ENCODE peak calls at places on chromosomes 5 and 9, in four cellular contexts. Y, A, X and I are unnamed samples. For H3K4me1, the result is how much of the 10 kb centered on the place peaks cover.

GRCh38 chr5:97425511-97425910 is 242.5 kb upstream of the RIOK2 start:
- DNase-seq in A (no peak), X (no peak), Y (peak), I (peak)

GRCh38 chr5:151772868-151773561 is 1.3 kb downstream of the G3BP1 start:
- DNase-seq in X (no peak), A (no peak), Y (peak), I (no peak)

GRCh38 chr9:38621434-38622082 is 1.2 kb upstream of the ANKRD18A start:
- DNase-seq in Y (peak), A (peak), X (peak), I (peak)

GRCh38 chr9:37626708-37627293 is 24.0 kb upstream of the FRMPD1 start:
- DNase-seq in Y (no peak), A (no peak), X (no peak), I (no peak)

GRCh38 chr5:112735702-112736101 is 2.0 kb upstream of the APC start:
- DNase-seq in Y (no peak), X (no peak), A (no peak), I (no peak)

GRCh38 chr5:156475831-156476551 is 149.0 kb downstream of the SGCD start:
- DNase-seq in X (no peak), A (peak), Y (peak), I (peak)

GRCh38 chr9:84856181-84856632 is 186.7 kb downstream of the NTRK2 start:
- DNase-seq in X (no peak), A (no peak), Y (no peak), I (no peak)

GRCh38 chr9:9003184-9003583 is 1203.6 kb upstream of the DMAC1 start:
- DNase-seq in Y (peak), A (peak), X (no peak), I (peak)

GRCh38 chr9:115672477-115673316 is 480.9 kb upstream of the PAPPA start:
- DNase-seq in X (no peak), A (peak), Y (no peak), I (peak)

GRCh38 chr5:124583469-124584350 is 162.7 kb downstream of the ZNF608 start:
- DNase-seq in X (no peak), A (peak), Y (no peak), I (no peak)

GRCh38 chr9:77769246-77769645 is 121.1 kb upstream of the GNA14 start:
- DNase-seq in X (no peak), Y (no peak), A (no peak), I (no peak)

GRCh38 chr5:125408582-125409069 is 662.2 kb upstream of the ZNF608 start:
- DNase-seq in A (peak), X (no peak), Y (no peak), I (peak)

GRCh38 chr5:111774525-111774924 is 17.5 kb upstream of the NREP start:
- DNase-seq in X (peak), A (no peak), Y (no peak), I (peak)

DNA sequence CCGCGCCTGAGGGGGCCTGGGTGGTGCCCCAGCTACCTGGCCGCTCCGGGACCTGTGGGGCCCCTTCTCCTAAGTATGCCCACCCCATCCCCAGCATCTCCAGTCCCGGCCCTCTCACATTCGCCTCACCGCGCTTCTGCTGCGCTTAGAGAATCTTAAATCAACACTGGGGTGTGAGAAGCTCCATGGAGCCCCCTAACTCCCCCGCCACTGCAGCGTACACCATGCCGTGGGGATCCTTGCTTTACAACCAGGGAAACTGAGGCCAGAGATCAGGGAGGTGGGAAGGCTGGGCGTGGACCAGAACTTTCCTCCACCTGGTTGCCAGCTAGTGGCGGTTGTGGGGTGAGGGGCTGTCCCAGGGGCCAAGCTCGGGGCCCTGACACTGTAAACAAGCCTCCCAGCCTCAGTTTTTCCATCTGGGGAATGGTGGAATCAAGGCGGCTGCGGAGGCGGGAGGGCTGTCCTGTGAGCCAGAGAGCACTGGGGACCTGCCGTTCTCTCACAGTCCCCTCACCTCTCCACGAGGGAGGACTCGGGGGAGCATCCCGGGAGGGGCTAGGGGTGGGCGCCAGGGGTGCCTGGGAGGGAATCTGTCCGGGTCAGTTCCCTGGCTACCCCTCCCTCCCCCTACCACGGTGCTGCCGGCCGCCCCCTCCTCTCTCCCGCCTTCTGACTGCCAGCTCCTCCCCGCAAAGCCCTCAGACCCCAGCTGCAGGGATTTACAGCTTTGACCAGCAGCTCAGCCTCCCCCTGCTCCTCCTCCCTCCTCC is 161.2 kb downstream of the C9orf50 start:
- DNase-seq in A (no peak), X (no peak), Y (no peak), I (no peak)
- H3K4me1 ChIP-seq in A (under half), X (under half), Y (under half), I (under half)

GRCh38 chr5:137144656-137145055 is 354.5 kb downstream of the SPOCK1 start:
- DNase-seq in Y (no peak), X (no peak), A (no peak), I (peak)

GRCh38 chr5:137143244-137143605 is 355.9 kb downstream of the SPOCK1 start:
- DNase-seq in X (no peak), Y (no peak), A (no peak), I (no peak)

GRCh38 chr5:137145726-137146125 is 353.4 kb downstream of the SPOCK1 start:
- DNase-seq in Y (no peak), A (no peak), X (no peak), I (no peak)

GRCh38 chr5:137141779-137142178 is 357.3 kb downstream of the SPOCK1 start:
- DNase-seq in X (no peak), A (no peak), Y (peak), I (no peak)

DNA sequence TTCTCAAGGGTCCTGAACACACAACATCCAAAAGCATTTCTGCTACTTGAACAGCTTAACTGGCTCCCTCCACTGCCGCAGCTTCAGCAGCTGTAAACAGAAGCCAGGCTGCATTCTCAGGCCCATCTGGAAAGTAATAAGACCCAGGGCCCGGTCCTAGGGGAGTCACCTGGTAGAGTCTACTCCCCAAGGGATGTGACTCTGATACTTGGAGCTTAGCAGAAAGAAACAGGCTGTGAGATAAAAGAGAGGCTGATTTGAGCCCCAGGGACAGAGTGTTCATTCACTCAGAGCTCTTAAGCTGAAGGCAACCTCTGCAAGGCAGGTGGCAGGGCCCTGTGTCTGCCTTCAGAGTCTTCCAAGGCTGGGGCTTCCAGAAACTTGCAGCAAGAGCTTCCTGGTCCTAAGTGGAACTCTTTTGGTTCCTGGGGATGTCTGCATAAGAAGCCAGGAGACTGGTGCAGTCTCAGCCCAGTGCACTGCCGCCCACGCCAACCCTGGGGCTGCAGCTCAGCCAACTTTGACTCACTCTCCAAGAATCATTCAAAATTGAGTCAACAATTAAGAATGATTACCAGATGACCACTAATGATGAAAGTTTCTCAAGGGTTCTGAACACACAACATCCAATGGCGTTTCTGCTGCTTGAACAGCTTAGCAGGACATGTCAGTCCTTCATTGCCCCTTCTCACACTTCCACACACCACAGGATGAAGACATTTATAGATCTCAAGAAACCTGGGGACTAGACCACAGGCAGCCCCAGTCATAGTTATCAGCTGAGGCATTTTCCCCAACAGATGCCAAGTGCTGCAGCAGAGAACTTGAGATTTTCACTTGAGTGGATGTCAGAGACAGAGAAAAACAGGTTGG is 356.5 kb downstream of the SPOCK1 start:
- DNase-seq in Y (peak), X (no peak), A (no peak), I (peak)
- H3K27ac ChIP-seq in Y (peak), X (no peak), A (no peak), I (no peak)

DNA sequence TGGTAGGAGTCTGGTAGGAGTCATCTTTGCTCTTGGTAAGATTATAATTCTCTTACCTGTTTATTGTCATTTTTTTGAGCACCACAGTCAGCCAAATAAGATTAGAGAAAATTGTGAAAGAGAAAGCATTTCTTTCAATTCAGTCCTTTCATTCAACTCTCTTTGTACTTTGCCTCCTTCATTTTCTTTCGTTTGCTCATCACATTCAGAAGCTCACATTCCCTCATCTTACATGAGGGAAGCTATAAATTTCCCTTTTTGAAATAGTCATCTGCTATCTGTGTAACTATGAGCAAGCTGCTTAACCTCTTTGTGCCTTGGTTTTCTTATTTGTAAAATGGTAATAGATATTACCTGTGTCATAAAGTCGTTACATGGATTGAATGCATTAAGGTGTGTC is 41.4 kb downstream of the PAM start:
- DNase-seq in A (no peak), X (no peak), Y (no peak), I (no peak)
- H3K4me1 ChIP-seq in A (under half), X (under half), Y (under half), I (under half)

GRCh38 chr9:127139775-127140174 is 17.3 kb upstream of the ANGPTL2 start:
- DNase-seq in X (peak), Y (no peak), A (no peak), I (no peak)
- H3K27ac ChIP-seq in X (no peak), Y (no peak), A (no peak), I (no peak)

GRCh38 chr9:6563036-6563435 is 82.5 kb downstream of the GLDC start:
- DNase-seq in X (no peak), A (no peak), Y (no peak), I (no peak)

GRCh38 chr9:6565312-6565711 is 80.2 kb downstream of the GLDC start:
- DNase-seq in X (no peak), A (no peak), Y (no peak), I (peak)

GRCh38 chr9:6566409-6567139 is 79.0 kb downstream of the GLDC start:
- DNase-seq in X (no peak), A (peak), Y (no peak), I (peak)

GRCh38 chr9:6564370-6564769 is 81.2 kb downstream of the GLDC start:
- DNase-seq in A (no peak), Y (no peak), X (no peak), I (peak)

GRCh38 chr9:6564868-6565267 is 80.7 kb downstream of the GLDC start:
- DNase-seq in X (no peak), A (no peak), Y (no peak), I (no peak)
- H3K4me1 ChIP-seq in X (under half), A (under half), Y (under half), I (under half)

DNA sequence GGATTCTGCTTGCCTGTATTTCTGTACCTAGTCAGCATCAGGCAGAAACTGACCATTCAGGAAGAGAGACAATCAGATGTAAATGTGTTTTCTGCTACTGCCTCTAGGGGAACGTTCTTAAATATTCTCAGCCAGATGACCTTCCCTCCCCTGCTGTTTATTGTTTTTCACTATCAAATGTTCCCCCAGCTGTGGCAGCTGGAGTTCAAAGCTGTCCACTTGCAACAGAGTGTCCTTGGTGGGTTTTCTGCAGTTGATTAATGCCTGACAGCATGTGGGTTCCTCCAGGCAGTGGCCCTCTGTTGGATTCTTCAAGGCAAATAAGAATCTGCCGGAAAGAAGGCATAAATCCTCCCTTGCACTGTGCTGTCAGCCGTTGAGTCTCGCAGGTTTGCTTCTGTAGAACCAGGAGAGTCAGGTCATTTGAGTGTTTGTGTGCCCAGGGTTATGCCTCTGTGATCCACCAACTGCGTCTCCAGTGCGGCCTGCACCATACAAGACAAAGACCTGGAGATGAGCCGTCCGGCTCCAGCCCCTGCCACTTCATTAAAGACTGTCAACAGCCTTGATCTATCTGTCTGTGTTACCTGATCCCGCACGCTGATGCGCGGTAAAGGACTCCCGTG is 203.4 kb downstream of the GADD45G start:
- DNase-seq in X (no peak), A (no peak), Y (peak), I (no peak)
- H3K27ac ChIP-seq in X (no peak), A (no peak), Y (peak), I (no peak)

DNA sequence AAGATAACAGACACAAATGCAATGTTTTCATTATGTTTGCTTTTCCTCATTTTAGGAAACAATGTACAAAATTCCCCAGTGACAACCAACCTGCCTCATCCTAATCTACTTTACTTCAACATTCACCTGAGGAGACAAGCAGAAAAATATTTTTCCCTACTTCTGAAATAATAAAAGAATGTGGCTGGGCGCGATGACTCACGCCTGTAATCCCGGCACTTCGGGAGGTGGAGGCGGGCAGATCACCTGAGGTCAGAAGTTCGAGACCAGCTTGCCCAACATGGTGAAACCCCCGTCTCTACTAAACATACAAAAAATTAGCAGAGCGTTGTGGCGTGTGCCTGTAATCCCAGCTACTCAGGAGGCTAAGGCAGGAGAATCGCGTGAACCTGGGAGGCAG is 36.9 kb downstream of the MYO10 start:
- DNase-seq in X (no peak), Y (no peak), A (peak), I (no peak)
- H3K4me1 ChIP-seq in X (under half), Y (under half), A (half or more), I (under half)

GRCh38 chr9:35691325-35691631 is 1.6 kb upstream of the TPM2 start:
- DNase-seq in A (no peak), Y (no peak), X (no peak), I (no peak)
- H3K27ac ChIP-seq in A (peak), Y (peak), X (peak), I (peak)